ENCODE peak calls at places on chromosomes 7 and 10, in five cellular contexts. O is HCT116, J is HepG2, E is HL-60, P is SK-N-SH. X is an unnamed sample.

GRCh38 chr7:51102828-51103227 is 213.8 kb downstream of the COBL start:
- DNase-seq in O (no peak), J (no peak), E (no peak), P (no peak), X (no peak)

GRCh38 chr10:9060314-9060713 is 1005.8 kb downstream of the GATA3 start:
- DNase-seq in O (no peak), J (no peak), E (no peak), P (peak; percentile 60), X (no peak)

GRCh38 chr7:120053390-120053961 is 219.5 kb upstream of the KCND2 start:
- DNase-seq in O (no peak), J (no peak), E (peak; percentile 67), P (no peak), X (no peak)

GRCh38 chr7:66790219-66790618 is 49.7 kb downstream of the RABGEF1 start:
- DNase-seq in O (no peak), J (no peak), E (no peak), P (no peak), X (no peak)

GRCh38 chr7:50556247-50556976 is 8.8 kb downstream of the DDC start:
- DNase-seq in O (no peak), J (peak; percentile 75), E (no peak), P (no peak), X (no peak)

GRCh38 chr10:119090968-119091367 is 10.4 kb upstream of the EIF3A start:
- DNase-seq in O (peak; percentile 56), J (no peak), E (no peak), P (no peak), X (no peak)

GRCh38 chr7:87082675-87083074 is 23.2 kb upstream of the ELAPOR2 start:
- DNase-seq in O (no peak), J (no peak), E (no peak), P (no peak), X (no peak)

GRCh38 chr7:7292608-7293007 is 110.3 kb downstream of the C1GALT1 start:
- DNase-seq in O (no peak), J (no peak), E (no peak), P (no peak), X (no peak)

GRCh38 chr7:108503112-108504026 is 22.6 kb downstream of the PNPLA8 start:
- DNase-seq in O (no peak), J (no peak), E (no peak), P (no peak), X (no peak)

GRCh38 chr10:133355266-133355665 is 2.6 kb downstream of the FUOM start:
- DNase-seq in O (no peak), J (no peak), E (no peak), P (no peak), X (no peak)

GRCh38 chr10:114577133-114577532 is 80.9 kb downstream of the ABLIM1 start:
- DNase-seq in O (no peak), J (no peak), E (no peak), P (no peak), X (no peak)

GRCh38 chr7:98399903-98400537 is 870 bp downstream of the BAIAP2L1 start:
- DNase-seq in O (peak; percentile 48), J (no peak), E (no peak), P (peak; percentile 73), X (no peak)
- TF ChIP-seq REST in O (no peak), J (no peak), E (no peak), P (no peak), X (no peak)

GRCh38 chr7:115363916-115364315 is 442.0 kb downstream of the MDFIC start:
- DNase-seq in O (no peak), J (no peak), E (no peak), P (no peak), X (no peak)
- TF ChIP-seq REST in O (no peak), J (no peak), E (no peak), P (no peak), X (no peak)

GRCh38 chr10:60914676-60915075 is 29.3 kb downstream of the RHOBTB1 start:
- DNase-seq in O (no peak), J (no peak), E (no peak), P (no peak), X (no peak)

GRCh38 chr10:60913091-60913490 is 30.9 kb downstream of the RHOBTB1 start:
- DNase-seq in O (no peak), J (no peak), E (no peak), P (no peak), X (no peak)

GRCh38 chr10:60917331-60918280 is 26.4 kb downstream of the RHOBTB1 start:
- DNase-seq in O (no peak), J (no peak), E (no peak), P (no peak), X (no peak)

GRCh38 chr10:60913657-60914056 is 30.3 kb downstream of the RHOBTB1 start:
- DNase-seq in O (no peak), J (no peak), E (no peak), P (no peak), X (no peak)

DNA sequence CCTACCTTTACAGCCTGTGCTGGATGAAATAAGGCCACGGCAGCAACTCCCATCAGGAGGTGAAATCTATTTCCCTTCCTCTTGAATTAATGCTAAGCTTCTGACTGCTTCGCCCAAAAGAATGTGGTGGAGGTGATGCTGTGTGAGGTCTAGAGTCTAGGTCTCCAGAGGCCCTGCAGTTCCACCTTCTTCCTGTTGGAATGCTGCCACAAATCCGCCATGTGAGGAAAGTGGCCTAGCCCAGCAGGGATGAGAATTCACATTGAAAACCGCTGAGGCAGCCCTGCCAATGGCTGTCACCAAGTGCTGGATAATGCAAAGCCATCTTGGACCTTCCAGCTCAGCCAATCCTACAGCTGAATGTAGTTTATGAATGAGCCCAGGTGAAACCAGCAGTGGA is 28.0 kb downstream of the RHOBTB1 start:
- DNase-seq in O (no peak), J (no peak), E (no peak), P (no peak), X (no peak)
- TF ChIP-seq REST in O (no peak), J (no peak), E (no peak), P (no peak), X (no peak)

DNA sequence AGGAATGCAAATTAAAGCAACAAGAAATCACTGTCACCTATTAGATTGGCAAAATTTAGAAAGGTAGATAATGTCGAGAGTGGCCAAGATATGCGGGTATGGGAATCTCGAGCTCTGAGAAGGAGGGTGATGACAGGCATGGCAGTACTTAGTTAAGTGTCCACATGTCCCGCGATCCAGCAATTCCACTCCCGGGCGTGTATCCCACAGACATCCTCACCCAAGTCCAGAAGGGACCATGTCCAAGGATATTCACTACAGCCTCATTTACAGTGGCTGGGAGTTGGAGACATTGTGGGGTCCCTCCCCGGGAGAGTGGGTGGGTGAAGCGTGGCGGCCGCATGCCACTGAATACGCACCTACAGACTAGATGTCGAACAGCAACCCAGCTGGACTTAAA is 10.1 kb downstream of the KCNH2 start:
- DNase-seq in O (no peak), J (no peak), E (no peak), P (no peak), X (no peak)
- TF ChIP-seq REST in O (no peak), J (no peak), E (no peak), P (no peak), X (no peak)

GRCh38 chr10:14543048-14543903 is 212.6 kb upstream of the FRMD4A start:
- DNase-seq in O (no peak), J (no peak), E (no peak), P (no peak), X (no peak)

GRCh38 chr10:14543904-14544210 is 213.1 kb upstream of the FRMD4A start:
- DNase-seq in O (no peak), J (no peak), E (no peak), P (no peak), X (no peak)

GRCh38 chr10:14548474-14548873 is 217.8 kb upstream of the FRMD4A start:
- DNase-seq in O (no peak), J (no peak), E (no peak), P (no peak), X (no peak)

GRCh38 chr10:14547826-14548225 is 217.1 kb upstream of the FRMD4A start:
- DNase-seq in O (no peak), J (no peak), E (no peak), P (no peak), X (no peak)

GRCh38 chr10:14545827-14546226 is 215.1 kb upstream of the FRMD4A start:
- DNase-seq in O (no peak), J (no peak), E (no peak), P (no peak), X (no peak)
- TF ChIP-seq REST in O (no peak), J (no peak), E (no peak), P (no peak), X (no peak)

DNA sequence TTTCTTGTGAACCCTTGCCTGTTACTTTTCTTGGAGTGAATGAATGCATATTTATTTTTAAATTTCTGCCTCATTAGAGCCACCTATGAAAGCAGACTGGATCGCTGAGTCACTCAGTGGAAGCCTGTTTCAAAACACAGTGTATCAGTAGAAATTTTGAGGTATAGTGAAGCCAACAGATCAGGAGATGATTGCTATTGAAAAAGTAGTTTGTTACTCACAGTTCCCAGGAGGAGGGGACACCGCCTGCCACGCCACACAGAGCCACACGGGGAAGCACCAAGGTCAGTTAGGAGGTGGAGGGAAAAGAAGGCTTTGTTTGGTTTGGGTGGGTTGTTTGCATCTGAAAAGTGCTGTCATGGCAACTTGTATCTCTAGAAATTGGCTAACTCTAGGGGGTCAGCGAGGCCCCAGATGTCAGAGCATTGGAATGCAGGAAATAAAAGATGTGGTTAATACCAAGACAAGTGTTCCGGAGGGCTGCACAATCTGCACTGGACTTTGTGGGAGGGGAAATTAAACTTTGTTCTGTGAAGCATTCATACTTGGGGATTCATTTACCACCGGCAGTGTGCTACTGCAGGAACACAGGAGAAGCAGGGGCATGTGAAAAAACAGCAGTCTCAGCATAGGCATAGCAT is 106.4 kb upstream of the SDK1 start:
- DNase-seq in O (no peak), J (peak; percentile 97), E (no peak), P (no peak), X (no peak)
- TF ChIP-seq REST in O (no peak), J (no peak), E (no peak), P (no peak), X (no peak)

DNA sequence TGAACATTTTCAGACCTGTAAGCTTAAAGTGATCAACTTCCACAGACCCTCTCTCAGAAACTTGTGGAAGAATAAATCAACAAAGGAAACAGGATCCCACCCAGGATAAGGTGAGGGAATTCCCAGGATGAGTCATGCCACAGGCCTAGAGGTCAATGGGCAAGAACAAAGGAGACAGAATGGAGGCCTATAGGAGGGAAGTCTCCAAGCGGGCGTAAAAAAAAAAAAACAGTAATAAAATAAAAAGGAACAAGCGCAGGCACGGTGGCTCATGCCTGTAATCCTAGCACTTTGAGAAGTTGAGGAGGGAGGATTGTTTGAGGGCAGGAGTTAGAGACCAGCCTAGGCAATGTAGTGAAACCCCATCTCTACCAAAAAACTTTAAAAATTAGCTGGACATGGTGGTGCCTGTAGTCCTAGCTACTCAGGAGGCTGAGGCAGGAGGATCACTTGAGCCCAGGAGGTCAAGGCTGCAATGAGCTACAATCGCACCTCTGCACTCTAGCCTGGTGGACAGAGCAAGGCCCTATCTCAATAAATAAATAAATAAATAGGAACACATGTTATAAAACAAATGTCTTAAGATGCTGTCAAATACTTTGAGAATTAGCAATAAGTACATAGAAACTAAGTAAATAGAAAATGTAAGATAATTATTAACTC is 8.4 kb downstream of the SORBS1 start:
- DNase-seq in O (no peak), J (peak; percentile 78), E (no peak), P (no peak), X (no peak)
- TF ChIP-seq REST in O (no peak), J (no peak), E (no peak), P (no peak), X (no peak)

GRCh38 chr10:50407077-50407801 is 155.9 kb upstream of the ASAH2 start:
- DNase-seq in O (peak; percentile 74), J (no peak), E (no peak), P (no peak), X (no peak)
- TF ChIP-seq REST in O (no peak), J (no peak), E (no peak), P (no peak), X (no peak)